ENCODE peak calls at places on chromosomes 7 and 10, in six cellular contexts. X is AG04450; N is RPMI7951; I is activated T-helper 1 cell treated with anti-CD3 and anti-CD28 coated beads, Interleukin-2, amount 50 U/mL, for 16 hours; A is mammary epithelial cell; H is left ventricle myocardium inferior. Z is an unnamed sample.

GRCh38 chr7:35856175-35856574 is 55.3 kb downstream of the SEPTIN7 start:
- DNase-seq in X (no peak), H (no peak), A (no peak), I (no peak), N (no peak), Z (no peak)

GRCh38 chr7:143434660-143435059 is 8.6 kb upstream of the TAS2R60 start:
- DNase-seq in N (peak; percentile 51), A (peak; percentile 54), X (no peak), I (no peak), H (peak; percentile 58), Z (no peak)

GRCh38 chr10:116195039-116195438 is 78.0 kb downstream of the GFRA1 start:
- DNase-seq in I (no peak), H (no peak), N (no peak), A (no peak), X (no peak), Z (no peak)

GRCh38 chr7:1457059-1457948 is 2.0 kb downstream of the MICALL2 start:
- DNase-seq in A (no peak), X (no peak), N (no peak), I (no peak), H (no peak), Z (no peak)

GRCh38 chr10:123548779-123549178 is 117.4 kb upstream of the GPR26 start:
- DNase-seq in X (no peak), A (no peak), I (no peak), H (no peak), N (no peak), Z (no peak)

GRCh38 chr10:16425449-16425848 is 11.4 kb upstream of the PTER start:
- DNase-seq in A (no peak), I (no peak), H (no peak), N (no peak), X (no peak), Z (no peak)

GRCh38 chr7:40156988-40157387 is 22.2 kb downstream of the SUGCT start:
- DNase-seq in A (no peak), I (no peak), H (no peak), N (no peak), X (no peak), Z (no peak)

GRCh38 chr7:25303380-25304321 is 75.4 kb upstream of the NPVF start:
- DNase-seq in N (peak; percentile 9), X (no peak), I (no peak), H (no peak), A (no peak), Z (no peak)

GRCh38 chr10:97412891-97413304 is 11.8 kb upstream of the RRP12 start:
- DNase-seq in N (no peak), I (peak; percentile 34), H (no peak), X (no peak), A (peak; percentile 98), Z (no peak)

GRCh38 chr10:72740526-72740925 is 48.6 kb downstream of the MCU start:
- DNase-seq in X (no peak), H (peak; percentile 32), A (peak; percentile 56), I (no peak), N (peak; percentile 32), Z (no peak)

GRCh38 chr7:153840861-153841260 is 211.3 kb upstream of the DPP6 start:
- DNase-seq in N (no peak), X (no peak), H (no peak), I (no peak), A (no peak), Z (no peak)

GRCh38 chr7:142632291-142633134 is 116.8 kb upstream of the PRSS1 start:
- DNase-seq in X (no peak), H (no peak), I (peak; percentile 15), N (peak; percentile 75), A (peak; percentile 55), Z (peak; percentile 51)

GRCh38 chr10:124414077-124414476 is 4.6 kb downstream of the OAT start:
- DNase-seq in I (no peak), N (no peak), H (no peak), A (peak; percentile 8), X (no peak), Z (no peak)

Z was measured in lower lobe of right lung.